ENCODE peak calls at places on chromosomes 6 and 20, in seven cellular contexts. W, P, G, Y, C, A and H are unnamed samples.

GRCh38 chr6:129966125-129966524 is 52.3 kb upstream of the L3MBTL3 start:
- DNase-seq in W (no peak), P (no peak), G (peak), Y (no peak), C (no peak), A (no peak), H (no peak)

GRCh38 chr6:25312703-25313102 is 33.5 kb downstream of the CARMIL1 start:
- DNase-seq in W (no peak), P (peak), G (peak), Y (no peak), C (no peak), A (no peak), H (peak)

GRCh38 chr20:62702008-62702290 is 6.7 kb upstream of the NTSR1 start:
- DNase-seq in W (no peak), P (no peak), G (no peak), Y (no peak), C (peak), A (no peak), H (no peak)

GRCh38 chr6:12473494-12473893 is 183.3 kb downstream of the EDN1 start:
- DNase-seq in W (no peak), P (no peak), G (no peak), Y (no peak), C (no peak), A (no peak), H (no peak)

GRCh38 chr6:144408151-144408550 is 123.0 kb downstream of the UTRN start:
- DNase-seq in W (no peak), P (no peak), G (peak), Y (peak), C (peak), A (no peak), H (peak)

GRCh38 chr6:44702292-44702691 is 314.8 kb downstream of the CDC5L start:
- DNase-seq in W (no peak), P (no peak), G (no peak), Y (no peak), C (no peak), A (no peak), H (peak)

GRCh38 chr6:169746556-169746955 is 4.8 kb downstream of the DYNLT2 start:
- DNase-seq in W (no peak), P (no peak), G (no peak), Y (no peak), C (no peak), A (no peak), H (no peak)

GRCh38 chr20:21246143-21246542 is 57.0 kb upstream of the XRN2 start:
- DNase-seq in W (no peak), P (no peak), G (no peak), Y (no peak), C (no peak), A (no peak), H (no peak)

GRCh38 chr6:47455533-47456209 is 21.9 kb upstream of the CD2AP start:
- DNase-seq in W (peak), P (no peak), G (no peak), Y (no peak), C (no peak), A (no peak), H (no peak)

GRCh38 chr6:89311530-89311852 is 3.6 kb downstream of the GABRR2 start:
- DNase-seq in W (no peak), P (no peak), G (no peak), Y (no peak), C (no peak), A (no peak), H (no peak)

GRCh38 chr20:62320581-62321354 is 18.0 kb downstream of the ADRM1 start:
- DNase-seq in W (peak), P (no peak), G (peak), Y (peak), C (peak), A (no peak), H (no peak)

GRCh38 chr6:91523511-91523910 is 936.6 kb upstream of the MAP3K7 start:
- DNase-seq in W (no peak), P (no peak), G (no peak), Y (no peak), C (no peak), A (no peak), H (no peak)

GRCh38 chr6:139905404-139906052 is 531.1 kb upstream of the CITED2 start:
- DNase-seq in W (no peak), P (no peak), G (peak), Y (no peak), C (no peak), A (no peak), H (peak)

GRCh38 chr6:130143709-130144108 is 79.0 kb downstream of the SAMD3 start:
- DNase-seq in W (no peak), P (no peak), G (peak), Y (no peak), C (no peak), A (no peak), H (peak)

DNA sequence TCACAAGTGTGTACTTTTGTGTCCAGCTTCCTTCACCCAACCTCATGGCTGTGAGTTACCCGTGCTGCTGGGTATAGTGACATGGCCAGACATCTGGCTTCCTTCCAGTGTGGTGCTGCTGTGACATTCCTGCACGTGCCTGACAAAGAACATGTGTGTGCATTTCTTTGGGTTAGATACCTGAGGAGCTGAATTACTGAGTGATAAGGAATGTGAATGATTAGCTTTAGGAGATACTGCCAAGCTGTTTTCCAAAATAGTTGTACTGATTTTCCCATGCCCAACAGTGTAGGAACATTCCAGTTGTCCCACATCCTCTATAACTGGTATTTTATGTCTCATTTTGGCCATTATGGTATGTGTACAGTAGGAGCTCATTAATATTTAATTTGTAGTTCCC is 132.5 kb downstream of the PREX1 start:
- DNase-seq in W (no peak), P (no peak), G (no peak), Y (no peak), C (no peak), A (no peak), H (no peak)
- H3K4me3 ChIP-seq in W (no peak), P (no peak), G (no peak), Y (no peak), C (no peak), A (no peak), H (no peak)

GRCh38 chr20:17721802-17722486 is 22.2 kb downstream of the BANF2 start:
- DNase-seq in W (no peak), P (no peak), G (peak), Y (no peak), C (no peak), A (no peak), H (peak)
- TF ChIP-seq CTCF in W (no peak), P (no peak), G (peak), Y (no peak), C (no peak), A (no peak), H (peak)

DNA sequence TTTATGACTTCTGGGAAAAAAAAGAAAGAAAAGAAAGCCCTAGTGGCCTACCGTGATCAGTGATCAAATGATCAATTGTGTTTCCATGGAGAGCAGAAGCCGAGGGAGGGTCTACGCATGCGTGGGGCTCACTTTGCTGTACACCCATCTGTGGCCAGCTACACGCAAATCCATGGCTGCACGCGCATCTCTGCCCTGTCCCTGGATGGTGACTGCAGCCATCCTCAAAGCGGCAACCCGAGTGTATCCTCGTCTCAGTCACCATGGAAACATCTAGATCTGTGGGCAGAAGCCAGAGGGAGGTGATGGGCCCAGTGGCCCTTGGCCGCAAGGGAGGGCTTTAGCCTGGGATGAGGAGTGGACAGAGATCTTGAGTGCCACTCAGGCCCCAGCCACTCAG is 786 bp upstream of the ULBP3 start:
- DNase-seq in W (no peak), P (no peak), G (no peak), Y (no peak), C (no peak), A (no peak), H (no peak)
- H3K4me3 ChIP-seq in W (no peak), P (no peak), G (no peak), Y (no peak), C (no peak), A (no peak), H (no peak)

GRCh38 chr6:30685977-30686907 is at the start of gene PPP1R18:
- DNase-seq in W (peak), P (no peak), G (peak), Y (peak), C (peak), A (peak), H (no peak)

GRCh38 chr6:30685157-30685976 is 1.1 kb downstream of the PPP1R18 start:
- DNase-seq in W (peak), P (no peak), G (no peak), Y (no peak), C (peak), A (no peak), H (peak)

GRCh38 chr6:30687659-30688431 is 1.4 kb upstream of the PPP1R18 start:
- DNase-seq in W (peak), P (no peak), G (peak), Y (peak), C (peak), A (no peak), H (peak)

GRCh38 chr6:30688569-30688968 is 2.1 kb upstream of the PPP1R18 start:
- DNase-seq in W (peak), P (no peak), G (no peak), Y (no peak), C (no peak), A (no peak), H (no peak)

DNA sequence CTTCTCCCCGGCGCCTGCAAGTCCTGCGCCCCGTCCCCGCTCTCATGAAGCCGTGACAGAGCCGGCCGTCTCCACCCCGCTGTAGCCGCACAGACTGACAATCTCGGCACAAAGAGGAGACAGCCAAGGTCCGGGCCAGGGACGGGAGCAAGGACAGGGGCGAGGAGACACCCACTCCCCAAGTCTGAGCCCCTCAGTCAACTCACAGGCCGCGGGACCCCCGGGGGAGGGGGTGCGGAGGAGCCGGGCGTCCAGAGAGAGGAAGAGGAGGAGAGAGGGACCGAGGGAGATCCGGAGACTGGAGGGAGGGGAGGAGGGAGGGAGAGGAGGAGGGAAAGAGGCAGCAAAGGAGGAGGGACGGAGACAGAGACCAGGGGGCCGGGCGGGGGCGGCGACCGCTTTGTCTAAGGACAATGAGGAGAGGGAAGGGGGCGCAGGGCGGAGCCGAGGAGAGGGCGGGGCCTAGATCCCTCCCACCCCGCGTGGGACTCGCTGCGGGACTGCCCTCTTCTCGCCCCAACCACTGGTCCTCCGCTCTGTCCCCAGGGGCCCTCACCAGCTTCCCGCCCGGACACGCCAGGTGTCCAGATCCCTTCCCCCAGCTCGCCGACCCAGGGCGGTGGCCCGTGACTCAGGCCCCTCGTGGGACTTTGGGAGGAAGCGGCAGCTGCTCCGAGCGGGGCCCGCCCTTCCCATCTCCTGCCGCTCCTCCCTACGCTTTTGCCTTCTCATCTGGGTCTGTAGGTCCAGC is 638 bp upstream of the PPP1R18 start:
- DNase-seq in W (peak), P (peak), G (peak), Y (peak), C (peak), A (peak), H (peak)
- TF ChIP-seq CTCF in W (no peak), P (no peak), G (no peak), Y (no peak), C (no peak), A (no peak), H (no peak)